ENCODE peak calls at places on chromosome 16, in four cellular contexts. H is adrenal gland, T is heart right ventricle, J is upper lobe of right lung. S is an unnamed sample.

GRCh38 chr16:70778901-70779309 is 22.1 kb downstream of the VAC14 start:
- DNase-seq in H (peak), J (peak), T (peak), S (peak)

GRCh38 chr16:67562918-67563707 is 787 bp downstream of the CTCF start:
- DNase-seq in J (peak), T (peak), H (peak), S (peak)

GRCh38 chr16:46947900-46948547 is 25.4 kb downstream of the DNAJA2 start:
- DNase-seq in H (peak), T (no peak), J (no peak), S (peak)

GRCh38 chr16:86281435-86281834 is 228.9 kb upstream of the FOXF1 start:
- DNase-seq in H (no peak), T (no peak), J (no peak), S (no peak)

GRCh38 chr16:54136276-54136625 is 150.3 kb downstream of the IRX3 start:
- DNase-seq in J (no peak), H (no peak), T (no peak), S (peak)

GRCh38 chr16:59053911-59054310 is 319.8 kb upstream of the GOT2 start:
- DNase-seq in J (no peak), T (no peak), H (no peak), S (no peak)

GRCh38 chr16:87101903-87102302 is 215.3 kb downstream of the C16orf95 start:
- DNase-seq in T (no peak), H (no peak), J (no peak), S (no peak)

GRCh38 chr16:23343643-23344612 is 41.8 kb downstream of the SCNN1B start:
- DNase-seq in J (no peak), T (no peak), H (no peak), S (no peak)

GRCh38 chr16:65524997-65525396 is 403.1 kb upstream of the CDH11 start:
- DNase-seq in H (peak), T (no peak), J (no peak), S (no peak)

GRCh38 chr16:57469917-57470470 is 7.5 kb downstream of the POLR2C start:
- DNase-seq in T (no peak), J (no peak), H (no peak), S (no peak)

DNA sequence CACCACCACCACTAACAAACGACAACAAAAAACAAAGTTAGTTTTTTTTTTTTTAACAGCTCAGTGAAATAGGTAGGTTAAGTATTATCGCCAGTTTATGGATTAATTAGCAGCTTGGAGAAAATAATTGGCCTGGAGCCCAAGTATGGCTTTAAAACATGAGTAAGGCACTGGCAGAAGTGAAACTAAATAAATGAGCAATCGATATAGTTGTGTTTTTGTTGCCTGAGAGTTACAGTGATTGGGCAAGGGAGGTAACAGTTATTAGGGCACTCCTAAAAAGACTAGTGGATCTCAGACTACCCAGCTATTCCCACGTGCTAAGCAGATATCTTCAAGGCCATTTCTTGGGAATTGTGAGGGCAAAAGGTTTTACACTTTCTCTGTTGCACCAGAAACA is 2.4 kb downstream of the MLKL start:
- DNase-seq in T (no peak), H (no peak), J (no peak), S (peak)
- H3K4me3 ChIP-seq in T (no peak), H (no peak), J (peak), S (no peak)

GRCh38 chr16:10745856-10746255 is 2.2 kb downstream of the NUBP1 start:
- DNase-seq in T (no peak), H (no peak), J (no peak), S (no peak)
- H3K27ac ChIP-seq in T (peak), H (peak), J (no peak), S (no peak)

DNA sequence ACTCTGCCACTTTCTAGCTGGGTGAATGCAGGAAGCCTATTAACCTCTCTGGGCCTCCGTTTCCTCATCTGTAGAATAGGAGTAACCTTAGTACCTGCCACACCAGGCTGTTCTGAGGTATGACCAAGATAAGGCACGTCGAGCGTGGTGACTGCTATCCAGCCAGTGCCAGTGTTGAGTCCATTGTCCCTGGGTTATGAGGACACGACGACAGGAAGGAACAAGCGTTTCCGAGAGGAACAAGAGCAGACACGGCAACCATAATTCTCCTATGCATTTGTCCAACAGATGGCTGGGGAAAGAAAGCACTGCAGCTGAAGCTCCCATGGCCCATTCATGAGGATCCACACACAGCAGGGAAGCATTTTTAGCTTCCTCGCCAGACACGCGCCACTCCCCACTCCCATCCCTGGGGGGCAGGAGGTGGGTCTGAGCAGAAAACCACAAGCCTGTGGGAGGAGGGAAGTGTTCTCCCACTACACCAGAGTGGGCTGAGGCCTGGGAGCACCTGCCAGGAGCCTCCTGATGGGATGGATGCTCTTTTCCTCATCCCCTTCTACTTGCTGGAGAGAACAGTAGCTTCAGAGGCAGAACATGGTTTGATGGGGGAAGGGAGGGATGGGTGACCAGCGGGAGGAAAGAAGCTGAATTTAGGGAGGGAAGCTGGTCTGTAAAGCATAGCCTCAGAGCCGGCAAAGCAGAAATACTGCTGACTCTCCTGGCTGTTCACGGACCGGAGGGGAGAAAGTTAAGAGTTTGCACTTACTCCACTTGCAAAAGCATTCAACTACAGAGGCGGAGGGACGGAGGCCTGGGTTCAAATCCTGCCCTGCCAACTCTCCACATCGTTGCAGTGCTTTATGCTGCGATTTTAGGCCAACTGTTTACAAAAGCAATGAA is 2.7 kb downstream of the COTL1 start:
- DNase-seq in T (no peak), H (peak), J (no peak), S (no peak)
- TF ChIP-seq CTCF in T (no peak), H (no peak), J (no peak), S (no peak)

GRCh38 chr16:11670171-11671131 is 2.2 kb downstream of the SNN start:
- DNase-seq in H (peak), T (no peak), J (no peak), S (no peak)
- H3K4me3 ChIP-seq in H (no peak), T (peak), J (peak), S (no peak)

GRCh38 chr16:624522-625401 is 6.0 kb upstream of the WFIKKN1 start:
- DNase-seq in H (no peak), J (no peak), T (no peak), S (no peak)

GRCh38 chr16:625402-626173 is 5.2 kb upstream of the WFIKKN1 start:
- DNase-seq in J (no peak), H (no peak), T (no peak), S (no peak)

GRCh38 chr16:627458-628239 is 3.1 kb upstream of the WFIKKN1 start:
- DNase-seq in J (peak), T (no peak), H (no peak), S (no peak)

GRCh38 chr16:626787-627457 is 3.9 kb upstream of the WFIKKN1 start:
- DNase-seq in H (peak), J (no peak), T (no peak), S (peak)

GRCh38 chr16:626174-626765 is 4.5 kb upstream of the WFIKKN1 start:
- DNase-seq in H (no peak), J (no peak), T (no peak), S (no peak)
- H3K27ac ChIP-seq in H (peak), J (no peak), T (no peak), S (no peak)

DNA sequence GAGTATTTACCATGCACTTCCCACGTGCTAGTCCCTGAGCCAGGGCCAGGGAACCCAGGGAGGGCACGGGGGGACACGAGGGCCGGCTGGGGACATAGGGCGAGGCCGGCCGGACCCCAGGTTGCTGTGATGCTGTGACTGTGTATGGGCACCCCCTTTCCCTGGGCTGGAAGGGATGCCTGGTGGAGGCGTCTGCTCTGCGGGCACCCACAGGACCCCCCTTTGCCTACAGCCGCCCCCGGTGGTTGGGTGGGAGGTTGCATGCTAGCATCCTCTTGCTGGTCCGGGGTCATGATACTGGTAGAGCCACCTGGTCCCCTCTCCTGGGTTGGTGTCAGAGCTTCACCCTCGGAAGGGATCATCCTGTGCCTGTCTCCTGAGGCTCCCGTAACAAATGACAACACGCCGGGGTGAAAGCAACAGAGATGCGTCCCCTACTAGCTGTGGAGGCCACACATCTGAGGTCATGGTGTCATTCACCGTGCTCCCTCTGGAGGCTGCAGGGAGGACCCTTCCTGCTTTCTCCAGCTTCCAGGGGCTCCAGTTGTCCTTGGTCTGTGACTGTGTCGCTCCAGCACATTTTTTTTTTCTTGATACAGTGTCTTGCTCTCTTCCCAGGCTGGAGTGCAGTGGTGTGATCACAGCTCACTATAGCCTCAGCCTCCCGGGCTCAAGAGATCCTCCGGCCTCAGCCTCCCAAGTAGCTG is 3.1 kb upstream of the CIAO3 start:
- DNase-seq in T (no peak), J (no peak), H (no peak), S (no peak)
- TF ChIP-seq CTCF in T (no peak), J (no peak), H (no peak), S (peak)

GRCh38 chr16:22278841-22279240 is 18.4 kb upstream of the POLR3E start:
- DNase-seq in H (no peak), T (no peak), J (no peak), S (no peak)
- H3K4me3 ChIP-seq in H (no peak), T (no peak), J (no peak), S (no peak)

GRCh38 chr16:21277927-21278706 is at the start of gene CRYM:
- DNase-seq in H (peak), T (peak), J (peak), S (peak)

GRCh38 chr16:21284414-21284813 is 6.3 kb upstream of the CRYM start:
- DNase-seq in H (no peak), J (no peak), T (no peak), S (no peak)

GRCh38 chr16:21279501-21279900 is 1.4 kb upstream of the CRYM start:
- DNase-seq in H (no peak), J (no peak), T (no peak), S (no peak)

GRCh38 chr16:21281698-21282389 is 3.8 kb upstream of the CRYM start:
- DNase-seq in H (no peak), T (no peak), J (no peak), S (no peak)

GRCh38 chr16:21283521-21284289 is 5.6 kb upstream of the CRYM start:
- DNase-seq in J (peak), T (peak), H (peak), S (peak)
- H3K27ac ChIP-seq in J (no peak), T (peak), H (no peak), S (no peak)

DNA sequence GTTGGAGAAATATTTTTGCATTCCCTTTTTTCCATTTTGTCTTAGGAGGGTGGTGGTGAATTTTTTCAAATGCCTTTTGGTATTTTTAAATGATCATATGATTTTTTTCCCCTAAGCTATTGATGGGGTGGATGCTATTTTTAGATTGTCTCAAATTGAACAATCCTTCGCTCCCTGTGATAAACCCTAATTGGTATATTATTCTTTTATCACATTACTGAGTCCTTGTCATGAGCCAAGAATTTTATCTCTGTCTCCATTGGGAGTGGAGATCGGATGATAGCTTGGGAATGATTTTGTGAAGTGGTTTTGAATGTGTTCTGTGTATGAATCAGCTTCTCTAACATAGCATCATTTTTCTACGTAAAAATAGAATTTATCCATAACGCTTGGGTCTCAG is 15.4 kb downstream of the NECAB2 start:
- DNase-seq in J (no peak), H (no peak), T (no peak), S (no peak)
- TF ChIP-seq CTCF in J (no peak), H (no peak), T (no peak), S (no peak)

GRCh38 chr16:48607056-48607825 is 2.7 kb downstream of the N4BP1 start:
- DNase-seq in H (no peak), T (no peak), J (no peak), S (peak)
- H3K4me3 ChIP-seq in H (no peak), T (no peak), J (peak), S (peak)